ENCODE peak calls at places on chromosomes 7 and 10, in six cellular contexts. E, T, R, G, P and J are unnamed samples.

GRCh38 chr7:76216683-76217082 is 15.0 kb downstream of the SRRM3 start:
- DNase-seq in E (no peak), T (no peak), R (no peak), G (no peak), P (no peak), J (no peak)

GRCh38 chr10:130028465-130028819 is 64.4 kb upstream of the EBF3 start:
- DNase-seq in E (no peak), T (no peak), R (no peak), G (no peak), P (no peak), J (no peak)

GRCh38 chr7:106757846-106758245 is 96.9 kb upstream of the CCDC71L start:
- DNase-seq in E (no peak), T (peak), R (no peak), G (peak), P (peak), J (peak)

GRCh38 chr10:3312403-3312802 is 139.8 kb upstream of the PITRM1 start:
- DNase-seq in E (peak), T (no peak), R (no peak), G (no peak), P (no peak), J (no peak)

GRCh38 chr10:123136806-123137642 is 1.3 kb downstream of the HMX3 start:
- DNase-seq in E (no peak), T (no peak), R (no peak), G (no peak), P (peak), J (no peak)

GRCh38 chr10:8179081-8179480 is 124.6 kb downstream of the GATA3 start:
- DNase-seq in E (no peak), T (no peak), R (no peak), G (no peak), P (no peak), J (peak)

GRCh38 chr10:63760034-63760707 is 239.0 kb downstream of the REEP3 start:
- DNase-seq in E (no peak), T (no peak), R (no peak), G (no peak), P (no peak), J (peak)

GRCh38 chr7:27251513-27252306 is 9.1 kb downstream of the EVX1 start:
- DNase-seq in E (no peak), T (no peak), R (no peak), G (no peak), P (no peak), J (no peak)

GRCh38 chr10:44569193-44570091 is 184.5 kb upstream of the CXCL12 start:
- DNase-seq in E (no peak), T (peak), R (no peak), G (no peak), P (no peak), J (peak)

GRCh38 chr10:18368681-18369080 is 228.5 kb downstream of the CACNB2 start:
- DNase-seq in E (no peak), T (no peak), R (no peak), G (no peak), P (no peak), J (no peak)

GRCh38 chr10:83816942-83817341 is 322.4 kb upstream of the GHITM start:
- DNase-seq in E (no peak), T (no peak), R (no peak), G (no peak), P (no peak), J (no peak)

GRCh38 chr7:9955138-9955537 is 1018.5 kb upstream of the PHF14 start:
- DNase-seq in E (no peak), T (no peak), R (no peak), G (no peak), P (no peak), J (no peak)

GRCh38 chr10:33460461-33461294 is 126.2 kb upstream of the NRP1 start:
- DNase-seq in E (no peak), T (peak), R (no peak), G (peak), P (no peak), J (peak)

GRCh38 chr7:142568430-142569097 is 180.7 kb upstream of the PRSS1 start:
- DNase-seq in E (no peak), T (no peak), R (peak), G (no peak), P (no peak), J (no peak)

GRCh38 chr10:62306663-62307062 is 38.0 kb upstream of the RTKN2 start:
- DNase-seq in E (no peak), T (no peak), R (no peak), G (no peak), P (no peak), J (no peak)

GRCh38 chr7:45328397-45329080 is 170.9 kb downstream of the RAMP3 start:
- DNase-seq in E (no peak), T (no peak), R (no peak), G (no peak), P (no peak), J (no peak)

GRCh38 chr10:123995461-123996131 is 97.8 kb downstream of the CHST15 start:
- DNase-seq in E (peak), T (peak), R (peak), G (peak), P (peak), J (peak)

GRCh38 chr10:23110722-23111660 is 15.6 kb downstream of the MSRB2 start:
- DNase-seq in E (no peak), T (no peak), R (no peak), G (no peak), P (no peak), J (no peak)

GRCh38 chr10:116866987-116867595 is 17.8 kb downstream of the ENO4 start:
- DNase-seq in E (no peak), T (no peak), R (no peak), G (no peak), P (no peak), J (no peak)

GRCh38 chr10:103668351-103669242 is 175.1 kb downstream of the NEURL1 start:
- DNase-seq in E (peak), T (peak), R (no peak), G (peak), P (no peak), J (peak)

GRCh38 chr10:113000876-113001598 is 51.0 kb downstream of the TCF7L2 start:
- DNase-seq in E (no peak), T (peak), R (no peak), G (no peak), P (no peak), J (peak)

GRCh38 chr10:112634096-112634830 is 187.2 kb downstream of the VTI1A start:
- DNase-seq in E (no peak), T (no peak), R (no peak), G (no peak), P (no peak), J (no peak)

GRCh38 chr7:156028521-156028920 is 216.3 kb upstream of the SHH start:
- DNase-seq in E (peak), T (no peak), R (no peak), G (no peak), P (no peak), J (no peak)

GRCh38 chr10:69327463-69328345 is 49.4 kb downstream of the HK1 start:
- DNase-seq in E (peak), T (peak), R (no peak), G (peak), P (no peak), J (peak)

GRCh38 chr7:13989138-13989943 is at the start of gene ETV1:
- DNase-seq in E (peak), T (peak), R (peak), G (peak), P (peak), J (peak)

GRCh38 chr7:90910136-90910535 is 314.0 kb downstream of the CDK14 start:
- DNase-seq in E (no peak), T (no peak), R (no peak), G (no peak), P (no peak), J (no peak)

GRCh38 chr10:50379652-50380051 is 128.3 kb upstream of the ASAH2 start:
- DNase-seq in E (no peak), T (no peak), R (no peak), G (no peak), P (no peak), J (no peak)

GRCh38 chr7:18369011-18369410 is 126.5 kb upstream of the HDAC9 start:
- DNase-seq in E (no peak), T (no peak), R (no peak), G (no peak), P (no peak), J (no peak)

GRCh38 chr7:74479961-74480829 is 26.5 kb downstream of the GTF2IRD1 start:
- DNase-seq in E (peak), T (peak), R (no peak), G (peak), P (peak), J (peak)

GRCh38 chr10:16832351-16833080 is 15.3 kb upstream of the RSU1 start:
- DNase-seq in E (no peak), T (peak), R (no peak), G (peak), P (no peak), J (no peak)

GRCh38 chr7:38630720-38631673 is at the start of gene AMPH:
- DNase-seq in E (no peak), T (peak), R (no peak), G (peak), P (peak), J (no peak)

GRCh38 chr7:50304158-50304910 is at the start of gene IKZF1:
- DNase-seq in E (peak), T (peak), R (no peak), G (no peak), P (peak), J (peak)

GRCh38 chr7:50306491-50307367 is 2.2 kb downstream of the IKZF1 start:
- DNase-seq in E (no peak), T (no peak), R (no peak), G (no peak), P (no peak), J (no peak)

GRCh38 chr7:50303894-50304157 is 690 bp upstream of the IKZF1 start:
- DNase-seq in E (peak), T (no peak), R (no peak), G (no peak), P (no peak), J (peak)

GRCh38 chr7:50305697-50306300 is 1.3 kb downstream of the IKZF1 start:
- DNase-seq in E (no peak), T (no peak), R (no peak), G (no peak), P (no peak), J (no peak)

GRCh38 chr7:50304911-50305621 is 550 bp downstream of the IKZF1 start:
- DNase-seq in E (peak), T (peak), R (no peak), G (no peak), P (no peak), J (no peak)
- TF ChIP-seq POLR2A in E (no peak), T (no peak), R (no peak), G (no peak), P (no peak), J (no peak)

GRCh38 chr7:152430857-152431256 is 4.9 kb downstream of the KMT2C start:
- DNase-seq in E (no peak), T (no peak), R (no peak), G (no peak), P (no peak), J (no peak)

GRCh38 chr7:152436279-152437147 is 710 bp upstream of the KMT2C start:
- DNase-seq in E (peak), T (peak), R (peak), G (peak), P (peak), J (peak)

GRCh38 chr7:152435384-152436278 is at the start of gene KMT2C:
- DNase-seq in E (peak), T (peak), R (no peak), G (peak), P (peak), J (peak)
- TF ChIP-seq POLR2A in E (peak), T (peak), R (peak), G (peak), P (no peak), J (no peak)

GRCh38 chr7:157320607-157320979 is 16.2 kb upstream of the DNAJB6 start:
- DNase-seq in E (no peak), T (no peak), R (no peak), G (no peak), P (no peak), J (no peak)

GRCh38 chr7:157313645-157314044 is 23.2 kb upstream of the DNAJB6 start:
- DNase-seq in E (no peak), T (no peak), R (no peak), G (no peak), P (no peak), J (no peak)

GRCh38 chr7:157312941-157313340 is 23.9 kb upstream of the DNAJB6 start:
- DNase-seq in E (no peak), T (no peak), R (no peak), G (no peak), P (no peak), J (no peak)

GRCh38 chr7:157318015-157318706 is 18.6 kb upstream of the DNAJB6 start:
- DNase-seq in E (no peak), T (peak), R (no peak), G (no peak), P (no peak), J (no peak)
- TF ChIP-seq POLR2A in E (no peak), T (no peak), R (no peak), G (no peak), P (no peak), J (no peak)

GRCh38 chr10:102450124-102450373 is 1.3 kb downstream of the C10orf95 start:
- DNase-seq in E (no peak), T (no peak), R (no peak), G (no peak), P (no peak), J (no peak)

GRCh38 chr10:102451105-102451969 is at the start of gene C10orf95:
- DNase-seq in E (peak), T (peak), R (no peak), G (no peak), P (no peak), J (peak)

GRCh38 chr10:102450374-102451104 is 804 bp downstream of the C10orf95 start:
- DNase-seq in E (peak), T (peak), R (peak), G (peak), P (peak), J (peak)

GRCh38 chr10:102452672-102453340 is 1.5 kb upstream of the C10orf95 start:
- DNase-seq in E (peak), T (peak), R (no peak), G (no peak), P (no peak), J (no peak)

GRCh38 chr10:102449321-102450123 is 1.8 kb downstream of the C10orf95 start:
- DNase-seq in E (peak), T (peak), R (no peak), G (peak), P (peak), J (peak)
- TF ChIP-seq POLR2A in E (no peak), T (peak), R (no peak), G (no peak), P (no peak), J (no peak)

DNA sequence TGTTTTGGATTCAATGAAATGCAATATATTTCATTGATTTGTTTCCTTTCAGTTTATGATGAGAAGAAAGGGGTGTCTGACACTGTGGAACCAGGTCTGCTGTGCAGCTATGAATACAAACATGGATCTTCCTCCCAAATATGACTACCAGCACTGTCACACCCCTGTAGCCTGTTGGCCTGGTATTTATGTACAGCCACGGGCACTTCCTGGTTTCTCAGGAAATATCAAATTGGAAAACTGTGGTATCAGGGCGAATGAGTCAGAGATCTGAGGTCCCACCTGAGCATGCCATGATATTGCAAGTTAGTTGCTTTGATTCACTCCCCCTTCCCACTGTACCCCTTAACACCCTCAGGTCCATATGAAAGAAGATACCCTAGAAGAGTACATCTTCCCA is 87.8 kb downstream of the DNMBP start:
- DNase-seq in E (no peak), T (peak), R (peak), G (no peak), P (no peak), J (no peak)
- TF ChIP-seq POLR2A in E (no peak), T (no peak), R (no peak), G (no peak), P (no peak), J (no peak)

DNA sequence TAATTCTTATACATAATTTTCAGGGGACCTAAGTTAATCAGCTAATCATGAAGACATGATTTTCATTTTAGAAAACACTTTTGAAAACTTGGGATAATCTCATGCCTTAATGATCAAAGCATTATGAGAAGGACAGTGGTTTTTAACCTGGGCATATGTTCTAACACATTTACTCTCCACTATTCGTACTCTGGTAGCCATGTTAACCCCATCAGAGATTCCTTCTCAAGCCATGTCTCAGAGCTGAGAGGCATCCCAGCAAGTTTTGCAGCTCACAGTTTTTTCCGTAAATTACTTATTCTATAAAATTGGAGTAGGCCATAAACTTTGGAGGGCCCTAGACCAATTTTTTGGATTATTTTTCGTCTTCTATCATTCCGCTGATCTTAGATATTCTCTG is 15.7 kb downstream of the AKR1C1 start:
- DNase-seq in E (no peak), T (no peak), R (no peak), G (no peak), P (no peak), J (no peak)
- TF ChIP-seq POLR2A in E (no peak), T (no peak), R (no peak), G (no peak), P (no peak), J (no peak)